ENCODE peak calls at places on chromosomes 5 and 9, in five cellular contexts. F, S, W, I and X are unnamed samples. For H3K9me3, the result is how much of the 10 kb centered on the place peaks cover.

GRCh38 chr9:108838017-108838416 is 17.8 kb downstream of the ACTL7B start:
- DNase-seq in I (peak), S (no peak), W (no peak), F (no peak), X (no peak)

GRCh38 chr9:114525505-114525904 is 20.2 kb upstream of the WHRN start:
- DNase-seq in F (peak), W (no peak), S (no peak), I (no peak), X (no peak)

GRCh38 chr9:135032041-135032835 is 55.2 kb upstream of the OLFM1 start:
- DNase-seq in W (no peak), F (no peak), I (no peak), S (peak), X (no peak)

GRCh38 chr5:58706746-58707145 is 123.9 kb downstream of the RAB3C start:
- DNase-seq in I (no peak), S (no peak), F (no peak), W (no peak), X (no peak)

GRCh38 chr9:95772320-95773060 is 103.0 kb upstream of the ERCC6L2 start:
- DNase-seq in S (no peak), I (peak), W (no peak), F (no peak), X (no peak)

GRCh38 chr9:96218821-96219614 is 83.0 kb downstream of the HSD17B3 start:
- DNase-seq in W (no peak), I (no peak), F (no peak), S (no peak), X (no peak)

GRCh38 chr9:123402981-123403509 is 47.0 kb downstream of the CRB2 start:
- DNase-seq in W (no peak), S (no peak), F (no peak), I (no peak), X (no peak)

GRCh38 chr9:100427366-100428263 is 672 bp downstream of the MSANTD3 start:
- DNase-seq in I (peak), W (peak), F (peak), S (no peak), X (no peak)

GRCh38 chr5:129271309-129271708 is 176.8 kb downstream of the ISOC1 start:
- DNase-seq in I (no peak), W (no peak), S (no peak), F (peak), X (no peak)

GRCh38 chr9:34823778-34824177 is 113.8 kb upstream of the CCL21 start:
- DNase-seq in F (no peak), S (no peak), I (no peak), W (no peak), X (no peak)

GRCh38 chr5:59322887-59323286 is 570.6 kb downstream of the PDE4D start:
- DNase-seq in F (no peak), I (no peak), W (no peak), S (no peak), X (no peak)

GRCh38 chr5:146020100-146020499 is 83.7 kb downstream of the SH3RF2 start:
- DNase-seq in F (no peak), S (no peak), W (no peak), I (peak), X (no peak)

GRCh38 chr9:89869774-89870173 is 265.0 kb downstream of the GADD45G start:
- DNase-seq in F (no peak), S (peak), I (no peak), W (no peak), X (no peak)

GRCh38 chr5:149455889-149456409 is 76.9 kb upstream of the IL17B start:
- DNase-seq in F (peak), S (no peak), I (peak), W (no peak), X (no peak)

GRCh38 chr5:78527054-78527884 is 121.3 kb downstream of the LHFPL2 start:
- DNase-seq in I (no peak), S (no peak), W (peak), F (no peak), X (no peak)

GRCh38 chr5:9294793-9295465 is 250.9 kb downstream of the SEMA5A start:
- DNase-seq in S (no peak), W (no peak), I (no peak), F (no peak), X (no peak)

GRCh38 chr9:95691435-95691834 is 174.7 kb upstream of the PTCH1 start:
- DNase-seq in I (no peak), F (no peak), W (no peak), S (no peak), X (no peak)

GRCh38 chr5:111697881-111698757 is 58.9 kb downstream of the NREP start:
- DNase-seq in W (peak), S (no peak), I (no peak), F (no peak), X (no peak)

GRCh38 chr5:9241459-9241858 is 304.4 kb downstream of the SEMA5A start:
- DNase-seq in F (no peak), I (no peak), W (no peak), S (no peak), X (no peak)

GRCh38 chr5:39080597-39081204 is 6.5 kb upstream of the RICTOR start:
- DNase-seq in S (no peak), W (peak), F (peak), I (peak), X (no peak)

GRCh38 chr5:2357309-2357708 is 394.2 kb downstream of the IRX2 start:
- DNase-seq in I (no peak), W (peak), F (no peak), S (no peak), X (no peak)

GRCh38 chr9:38064842-38065368 is 4.1 kb downstream of the SHB start:
- DNase-seq in S (no peak), F (no peak), W (no peak), I (no peak), X (no peak)

GRCh38 chr9:102456562-102456961 is 538.6 kb upstream of the CYLC2 start:
- DNase-seq in S (no peak), I (no peak), W (no peak), F (no peak), X (no peak)

GRCh38 chr5:109328626-109329025 is 81.1 kb downstream of the PJA2 start:
- DNase-seq in S (no peak), W (no peak), F (no peak), I (no peak), X (no peak)

GRCh38 chr5:66633754-66634153 is 37.6 kb downstream of the MAST4 start:
- DNase-seq in I (peak), F (no peak), S (no peak), W (no peak), X (no peak)

GRCh38 chr5:157870837-157871834 is 12.2 kb upstream of the CLINT1 start:
- DNase-seq in W (no peak), F (peak), S (no peak), I (peak), X (no peak)

GRCh38 chr9:135077497-135078200 is 9.8 kb upstream of the OLFM1 start:
- DNase-seq in W (peak), I (no peak), S (peak), F (no peak), X (no peak)

GRCh38 chr9:100580255-100580654 is 2.4 kb downstream of the CAVIN4 start:
- DNase-seq in I (no peak), S (no peak), W (no peak), F (no peak), X (no peak)

GRCh38 chr9:76302947-76303550 is 91.2 kb downstream of the RFK start:
- DNase-seq in I (peak), W (no peak), F (peak), S (no peak), X (no peak)

GRCh38 chr9:7520396-7520795 is 279.2 kb downstream of the DMAC1 start:
- DNase-seq in F (no peak), W (no peak), S (no peak), I (no peak), X (no peak)

GRCh38 chr9:21796768-21797167 is 5.7 kb upstream of the MTAP start:
- DNase-seq in S (no peak), F (no peak), W (no peak), I (no peak), X (no peak)

GRCh38 chr5:54083851-54084250 is 226.5 kb downstream of the ARL15 start:
- DNase-seq in F (no peak), S (no peak), W (no peak), I (no peak), X (no peak)

GRCh38 chr5:174425271-174425963 is 299.0 kb upstream of the MSX2 start:
- DNase-seq in I (no peak), W (no peak), S (no peak), F (no peak), X (no peak)

GRCh38 chr5:142151436-142152382 is 43.1 kb downstream of the NDFIP1 start:
- DNase-seq in I (peak), S (no peak), F (peak), W (peak), X (peak)

GRCh38 chr9:113992276-113992951 is 85.7 kb downstream of the AMBP start:
- DNase-seq in S (peak), I (no peak), F (no peak), W (peak), X (no peak)

GRCh38 chr9:4939118-4939561 is 45.9 kb upstream of the JAK2 start:
- DNase-seq in F (no peak), W (no peak), I (no peak), S (no peak), X (no peak)

GRCh38 chr9:133767625-133768024 is 29.5 kb upstream of the SARDH start:
- DNase-seq in I (no peak), F (no peak), S (peak), W (no peak), X (no peak)
- H3K9me3 ChIP-seq in I (under half), F (under half), S (under half), W (under half), X (under half)

DNA sequence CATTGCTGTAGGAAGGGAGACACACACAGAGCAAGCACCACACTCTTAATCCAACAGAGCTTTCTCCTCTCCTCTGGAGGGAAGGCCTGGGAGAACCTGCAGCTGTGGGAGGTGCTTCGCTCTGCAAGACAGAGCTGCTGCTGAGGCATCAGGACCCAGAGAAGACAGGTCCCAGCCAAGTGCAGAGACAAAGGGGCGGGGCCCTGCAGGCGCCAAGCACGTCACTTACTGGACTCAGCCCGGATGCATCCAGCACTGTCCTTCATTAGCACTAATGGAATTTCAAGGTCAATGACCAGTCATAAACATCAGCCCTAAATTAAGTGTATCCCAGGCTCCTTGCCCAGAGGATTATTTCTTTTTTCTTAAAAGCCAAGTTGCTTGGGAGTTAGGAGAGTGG is 337.1 kb upstream of the PANK3 start:
- DNase-seq in F (no peak), W (no peak), I (no peak), S (peak), X (no peak)
- TF ChIP-seq POLR2AphosphoS5 in F (no peak), W (no peak), I (no peak), S (peak), X (no peak)

GRCh38 chr5:180253036-180253824 is 38.7 kb downstream of the MAPK9 start:
- DNase-seq in S (no peak), I (no peak), F (no peak), W (no peak), X (no peak)

GRCh38 chr5:180251887-180252286 is 40.0 kb downstream of the MAPK9 start:
- DNase-seq in F (no peak), W (no peak), I (no peak), S (no peak), X (no peak)

GRCh38 chr5:180251141-180251540 is 40.7 kb downstream of the MAPK9 start:
- DNase-seq in S (no peak), I (no peak), W (no peak), F (no peak), X (no peak)

DNA sequence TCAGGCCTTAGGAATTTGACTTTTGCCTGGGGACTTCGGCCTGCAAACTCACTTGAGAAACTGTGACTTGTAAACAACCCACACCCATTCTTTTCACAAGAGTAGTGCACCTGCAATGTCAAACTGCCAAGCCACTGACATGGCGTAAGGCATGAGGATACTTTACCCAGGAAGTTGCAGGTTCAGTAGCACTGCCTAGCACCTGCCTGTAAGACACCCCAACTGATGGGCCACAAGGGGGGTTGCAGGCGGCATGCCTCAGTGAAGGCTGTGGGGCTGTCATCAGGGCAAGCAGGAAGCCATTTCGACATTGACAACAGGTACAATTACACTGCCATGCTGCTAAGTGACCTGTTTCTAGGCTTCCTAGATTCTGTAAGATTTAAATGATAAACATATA is 41.3 kb upstream of the RASGEF1C start:
- DNase-seq in S (no peak), I (no peak), W (no peak), F (no peak), X (no peak)
- H3K9me3 ChIP-seq in S (under half), I (under half), W (half or more), F (under half), X (under half)

GRCh38 chr9:131733601-131734061 is 6.2 kb downstream of the RAPGEF1 start:
- DNase-seq in I (no peak), S (no peak), W (peak), F (no peak), X (no peak)

GRCh38 chr9:131731237-131731995 is 8.5 kb downstream of the RAPGEF1 start:
- DNase-seq in F (no peak), I (peak), S (no peak), W (no peak), X (no peak)

GRCh38 chr9:131732636-131733340 is 7.1 kb downstream of the RAPGEF1 start:
- DNase-seq in W (peak), F (no peak), S (no peak), I (no peak), X (no peak)

GRCh38 chr9:131734165-131734610 is 5.7 kb downstream of the RAPGEF1 start:
- DNase-seq in W (peak), F (no peak), S (peak), I (no peak), X (no peak)

GRCh38 chr9:131732061-131732526 is 7.8 kb downstream of the RAPGEF1 start:
- DNase-seq in W (peak), S (no peak), F (no peak), I (peak), X (no peak)
- TF ChIP-seq POLR2AphosphoS5 in W (peak), S (no peak), F (no peak), I (no peak), X (no peak)

DNA sequence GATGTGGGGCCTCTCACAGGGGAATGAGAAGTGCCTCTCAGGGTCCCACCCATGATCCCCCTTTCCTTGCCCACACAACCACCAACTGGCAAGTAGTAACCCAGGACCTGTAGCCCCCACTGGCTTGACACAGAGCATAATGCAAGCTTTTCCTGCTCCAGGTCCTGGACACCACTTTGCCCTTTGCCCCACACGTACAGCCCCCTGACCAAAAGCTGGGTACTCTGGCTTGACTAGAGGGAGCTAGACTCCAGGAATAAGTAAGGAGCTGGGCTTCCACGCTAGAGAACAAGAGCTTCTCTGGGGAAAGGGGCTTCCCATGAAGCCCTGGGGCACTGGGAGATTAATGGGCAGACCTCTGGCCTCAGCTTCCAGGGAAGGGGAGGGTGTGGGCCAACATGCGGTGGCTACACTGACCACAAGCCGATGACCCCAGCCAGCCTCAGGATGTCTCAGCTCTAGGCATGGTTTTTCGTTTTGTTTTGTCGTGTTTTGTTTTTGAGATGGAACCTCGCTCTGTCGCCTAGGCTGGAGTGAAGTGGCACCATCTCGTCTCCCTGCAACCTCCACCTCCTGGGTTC is 109.5 kb downstream of the C9orf50 start:
- DNase-seq in S (peak), F (no peak), I (no peak), W (no peak), X (no peak)
- H3K9me3 ChIP-seq in S (under half), F (under half), I (under half), W (under half), X (under half)

GRCh38 chr9:94054731-94055130 is 29.5 kb upstream of the PTPDC1 start:
- DNase-seq in F (no peak), S (no peak), W (no peak), I (no peak), X (no peak)
- TF ChIP-seq POLR2AphosphoS5 in F (no peak), S (no peak), W (no peak), I (no peak), X (no peak)

GRCh38 chr5:150879358-150879757 is 25.4 kb downstream of the ZNF300 start:
- DNase-seq in W (no peak), S (no peak), F (no peak), I (no peak), X (no peak)
- H3K9me3 ChIP-seq in W (under half), S (under half), F (under half), I (under half), X (under half)

DNA sequence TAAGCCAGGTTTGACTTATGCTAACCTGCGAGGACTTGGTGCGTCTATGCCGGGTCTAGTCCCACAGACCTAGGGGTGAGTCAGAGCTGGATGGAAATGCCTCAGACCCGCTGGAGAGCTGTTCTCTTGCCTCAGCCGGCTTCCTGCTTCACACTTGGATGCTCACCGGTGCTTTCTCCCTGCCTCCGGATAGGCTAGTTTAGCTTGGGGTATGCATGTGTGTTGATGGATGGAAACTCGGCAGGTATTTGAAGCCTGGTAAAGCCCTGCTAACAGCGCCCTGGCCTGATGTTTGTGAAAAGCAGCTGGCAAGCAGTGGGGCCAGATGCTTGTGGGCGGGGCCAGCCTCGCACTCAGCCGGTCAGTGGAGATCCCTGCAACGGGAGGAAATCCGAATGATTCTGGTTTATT is 29.3 kb downstream of the PRRC2B start:
- DNase-seq in I (no peak), F (no peak), S (peak), W (peak), X (no peak)
- TF ChIP-seq POLR2AphosphoS5 in I (no peak), F (no peak), S (peak), W (peak), X (no peak)

DNA sequence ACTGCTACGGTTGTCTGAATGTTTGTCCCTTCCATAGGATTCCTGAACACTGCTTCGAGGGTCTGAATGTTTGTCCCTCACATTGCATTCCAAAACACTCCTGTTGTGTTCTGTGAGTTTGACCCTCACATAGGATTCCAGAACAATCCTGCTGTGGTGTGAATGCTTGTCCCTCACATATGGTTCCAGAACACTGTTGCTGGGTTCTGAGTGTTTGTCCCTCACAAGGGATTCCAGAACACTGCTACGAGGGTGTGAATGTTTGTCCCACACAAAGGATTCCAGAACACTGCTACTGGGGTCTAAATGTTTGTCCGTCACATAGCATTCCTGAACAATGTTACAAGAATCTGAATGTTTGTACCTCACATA is 201.2 kb downstream of the FOXD4L6 start:
- DNase-seq in W (no peak), F (no peak), S (no peak), I (no peak), X (no peak)
- H3K9me3 ChIP-seq in W (under half), F (under half), S (under half), I (under half), X (under half)

GRCh38 chr5:68343421-68343826 is 127.9 kb downstream of the PIK3R1 start:
- DNase-seq in F (no peak), W (no peak), I (no peak), S (no peak), X (no peak)
- TF ChIP-seq POLR2AphosphoS5 in F (no peak), W (peak), I (no peak), S (no peak), X (no peak)